ENCODE peak calls at places on chromosomes 2 and 18, in seven cellular contexts. Y, N, O, G, A, X and B are unnamed samples.

GRCh38 chr2:37648316-37649011 is 23.0 kb downstream of the CDC42EP3 start:
- DNase-seq in A (no peak), O (no peak), G (no peak), Y (peak; percentile 27), N (no peak), X (no peak), B (no peak)

GRCh38 chr2:241760301-241760771 is 16.3 kb upstream of the GAL3ST2 start:
- DNase-seq in Y (no peak), A (no peak), N (no peak), X (no peak), G (no peak), O (peak; percentile 14), B (no peak)

GRCh38 chr2:240186191-240186725 is 45.8 kb upstream of the OTOS start:
- DNase-seq in A (no peak), O (no peak), N (no peak), G (no peak), Y (no peak), X (no peak), B (no peak)

GRCh38 chr18:4250141-4250540 is 205.0 kb downstream of the DLGAP1 start:
- DNase-seq in A (no peak), N (no peak), Y (no peak), G (no peak), O (no peak), X (no peak), B (no peak)

GRCh38 chr2:24984912-24985311 is 13.2 kb upstream of the DNAJC27 start:
- DNase-seq in O (peak; percentile 29), X (no peak), N (peak; percentile 27), A (peak; percentile 67), G (no peak), Y (peak; percentile 49), B (peak; percentile 26)

GRCh38 chr2:74690571-74690970 is 36.5 kb downstream of the SEMA4F start:
- DNase-seq in X (peak; percentile 82), Y (peak; percentile 63), A (peak; percentile 72), G (no peak), N (peak; percentile 71), O (no peak), B (peak; percentile 56)

GRCh38 chr2:95334916-95335641 is 37.9 kb downstream of the KCNIP3 start:
- DNase-seq in G (no peak), Y (no peak), A (no peak), N (peak; percentile 47), X (no peak), O (no peak), B (no peak)

GRCh38 chr18:50111398-50111797 is 83.5 kb downstream of the MYO5B start:
- DNase-seq in A (no peak), G (no peak), N (no peak), X (peak; percentile 42), Y (no peak), O (no peak), B (no peak)

GRCh38 chr2:107384426-107384825 is 442.3 kb upstream of the RGPD4 start:
- DNase-seq in Y (no peak), X (no peak), O (no peak), A (no peak), G (no peak), N (no peak), B (no peak)

GRCh38 chr2:159029936-159030335 is 61.5 kb downstream of the TANC1 start:
- DNase-seq in A (peak; percentile 41), Y (no peak), X (peak; percentile 71), N (no peak), O (no peak), G (no peak), B (no peak)

GRCh38 chr2:180012523-180012922 is 5.4 kb upstream of the CWC22 start:
- DNase-seq in N (peak; percentile 85), O (no peak), A (peak; percentile 36), X (peak; percentile 32), Y (no peak), G (no peak), B (no peak)

GRCh38 chr2:226607379-226607778 is 192.2 kb downstream of the IRS1 start:
- DNase-seq in O (no peak), G (no peak), N (peak; percentile 76), Y (no peak), X (peak; percentile 82), A (peak; percentile 49), B (no peak)

GRCh38 chr2:174730530-174731018 is 33.7 kb downstream of the CHRNA1 start:
- DNase-seq in G (no peak), X (peak; percentile 13), O (peak; percentile 43), N (no peak), Y (no peak), A (no peak), B (no peak)

GRCh38 chr2:187415449-187415848 is 32.6 kb downstream of the CALCRL start:
- DNase-seq in N (no peak), X (no peak), A (no peak), G (no peak), Y (no peak), O (no peak), B (no peak)

GRCh38 chr2:232190796-232191195 is 187.8 kb upstream of the ALPP start:
- DNase-seq in A (no peak), X (no peak), O (no peak), N (no peak), G (no peak), Y (no peak), B (no peak)

GRCh38 chr2:79138385-79138784 is 18.1 kb downstream of the REG1A start:
- DNase-seq in O (no peak), Y (no peak), N (no peak), A (no peak), X (no peak), G (no peak), B (no peak)

GRCh38 chr2:53559302-53559967 is 208.2 kb upstream of the CHAC2 start:
- DNase-seq in N (no peak), A (no peak), X (peak; percentile 83), O (no peak), Y (no peak), G (no peak), B (no peak)

GRCh38 chr2:20755132-20755800 is 67.6 kb downstream of the LDAH start:
- DNase-seq in Y (no peak), X (no peak), O (no peak), N (peak; percentile 7), G (no peak), A (no peak), B (no peak)

GRCh38 chr2:227805578-227805977 is 8.1 kb upstream of the CCL20 start:
- DNase-seq in O (no peak), G (no peak), A (no peak), N (no peak), X (no peak), Y (no peak), B (no peak)

GRCh38 chr2:119596638-119597037 is 52.4 kb downstream of the CFAP221 start:
- DNase-seq in N (no peak), O (no peak), Y (no peak), A (no peak), X (no peak), G (no peak), B (no peak)

GRCh38 chr2:55550368-55551102 is 31.0 kb downstream of the CFAP36 start:
- DNase-seq in X (no peak), A (peak; percentile 47), G (no peak), N (peak; percentile 89), O (no peak), Y (no peak), B (no peak)

GRCh38 chr2:46439582-46439981 is 39.8 kb upstream of the TMEM247 start:
- DNase-seq in A (no peak), X (no peak), O (no peak), N (no peak), G (no peak), Y (no peak), B (no peak)

GRCh38 chr2:239322414-239323086 is 78.3 kb downstream of the HDAC4 start:
- DNase-seq in G (peak; percentile 16), A (no peak), Y (no peak), X (no peak), N (peak; percentile 77), O (peak; percentile 17), B (no peak)

DNA sequence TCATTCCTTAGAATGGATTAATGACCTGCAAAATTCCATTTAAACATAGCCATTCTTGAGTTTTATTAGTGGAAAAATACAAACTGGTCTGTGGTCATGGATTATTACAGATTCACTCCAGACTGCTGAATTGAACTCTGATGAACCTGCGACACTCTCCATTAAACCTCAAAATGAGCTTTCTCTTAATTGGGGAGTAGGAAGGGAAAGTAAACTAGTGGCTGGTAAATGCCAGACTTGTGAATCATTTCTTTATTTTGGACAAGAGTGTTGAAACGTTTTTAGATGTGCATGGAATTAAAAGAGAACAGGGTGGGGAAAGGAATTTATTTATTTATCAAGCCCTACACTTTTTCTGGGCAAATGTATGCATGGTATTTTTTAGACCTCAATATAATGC is 321.2 kb upstream of the FANCL start:
- DNase-seq in O (no peak), A (peak; percentile 14), Y (no peak), N (no peak), G (no peak), X (no peak), B (no peak)
- H3K23ac ChIP-seq in O (no peak overlapping the region), A (no peak overlapping the region), Y (no peak overlapping the region), N (no peak overlapping the region), G (no peak overlapping the region), X (no peak overlapping the region), B (no peak overlapping the region)

GRCh38 chr2:39247512-39247911 is 3.7 kb upstream of the CDKL4 start:
- DNase-seq in O (no peak), N (no peak), A (no peak), X (no peak), G (no peak), Y (no peak), B (no peak)
- H2BK5ac ChIP-seq in O (no peak overlapping the region), N (no peak overlapping the region), A (no peak overlapping the region), X (no peak overlapping the region), G (no peak overlapping the region), Y (no peak overlapping the region), B (no peak overlapping the region)

DNA sequence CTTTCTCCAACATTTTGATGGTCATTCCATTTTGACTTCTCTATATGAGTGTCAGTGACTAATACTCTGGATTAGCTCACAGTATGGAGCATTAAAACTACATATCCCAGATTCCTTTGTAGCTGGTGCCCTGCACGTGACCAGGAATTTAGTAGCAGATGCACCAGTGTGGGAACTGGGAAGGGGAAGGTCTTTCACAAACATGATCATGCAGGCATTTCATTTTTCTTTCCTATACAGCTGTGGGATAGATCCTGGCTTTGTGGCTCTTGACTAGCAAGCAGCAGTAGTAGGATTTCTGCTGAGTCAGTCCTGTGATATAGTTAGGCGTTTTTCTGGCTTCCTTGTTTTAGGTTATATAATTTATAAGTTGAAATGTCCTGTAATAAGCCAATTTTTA is 971.0 kb upstream of the CDH2 start:
- DNase-seq in X (peak; percentile 54), N (peak; percentile 85), A (peak; percentile 78), Y (peak; percentile 78), O (peak; percentile 32), G (no peak), B (no peak)
- H3K23ac ChIP-seq in X (no peak overlapping the region), N (no peak overlapping the region), A (no peak overlapping the region), Y (no peak overlapping the region), O (no peak overlapping the region), G (no peak overlapping the region), B (no peak overlapping the region)

GRCh38 chr18:23548719-23549118 is 37.6 kb downstream of the NPC1 start:
- DNase-seq in N (no peak), X (no peak), O (no peak), Y (no peak), G (no peak), A (no peak), B (no peak)

GRCh38 chr18:23547806-23548205 is 38.5 kb downstream of the NPC1 start:
- DNase-seq in X (peak; percentile 66), A (peak; percentile 59), O (no peak), Y (no peak), G (no peak), N (no peak), B (no peak)

GRCh38 chr18:23542471-23542870 is 39.2 kb downstream of the RMC1 start:
- DNase-seq in G (no peak), A (no peak), O (no peak), X (no peak), N (peak; percentile 37), Y (no peak), B (no peak)

GRCh38 chr18:23547306-23547705 is 39.0 kb downstream of the NPC1 start:
- DNase-seq in G (no peak), N (no peak), X (peak; percentile 86), A (no peak), Y (no peak), O (no peak), B (no peak)

GRCh38 chr18:23545247-23545789 is 41.0 kb downstream of the NPC1 start:
- DNase-seq in G (no peak), Y (no peak), N (no peak), X (peak; percentile 63), O (no peak), A (no peak), B (no peak)
- H2BK5ac ChIP-seq in G (no peak overlapping the region), Y (no peak overlapping the region), N (no peak overlapping the region), X (no peak overlapping the region), O (no peak overlapping the region), A (no peak overlapping the region), B (no peak overlapping the region)